ENCODE peak calls at places on chromosomes 5 and 9, in four cellular contexts. Z is small intestine; E is body of pancreas; U is CD8-positive, alpha-beta memory T cell. H is an unnamed sample. For H3K4me1, the result is how much of the 10 kb centered on the place peaks cover.

GRCh38 chr5:133265720-133266575 is 214.1 kb downstream of the HSPA4 start:
- DNase-seq in Z (no peak), E (no peak), U (no peak), H (no peak)

GRCh38 chr9:17293685-17294084 is 158.8 kb downstream of the CNTLN start:
- DNase-seq in Z (no peak), E (no peak), U (no peak), H (no peak)

GRCh38 chr5:144369001-144369400 is 198.3 kb downstream of the KCTD16 start:
- DNase-seq in Z (peak), E (peak), U (no peak), H (no peak)

GRCh38 chr9:122206118-122207046 is 22.4 kb downstream of the LHX6 start:
- DNase-seq in Z (no peak), E (no peak), U (no peak), H (no peak)

GRCh38 chr5:154478752-154479159 is 729 bp upstream of the HAND1 start:
- DNase-seq in Z (no peak), E (no peak), U (no peak), H (no peak)

GRCh38 chr5:104177651-104178050 is 615.1 kb upstream of the NUDT12 start:
- DNase-seq in Z (no peak), E (no peak), U (no peak), H (no peak)

GRCh38 chr9:129197978-129198736 is 20.1 kb upstream of the IER5L start:
- DNase-seq in Z (no peak), E (no peak), U (no peak), H (no peak)

GRCh38 chr9:107739601-107740082 is 250.1 kb upstream of the KLF4 start:
- DNase-seq in Z (no peak), E (no peak), U (no peak), H (no peak)

GRCh38 chr9:137130176-137130755 is 8.7 kb upstream of the GRIN1 start:
- DNase-seq in Z (no peak), E (no peak), U (no peak), H (peak)

GRCh38 chr5:136201870-136202269 is 8.9 kb upstream of the SMIM32 start:
- DNase-seq in Z (no peak), E (no peak), U (no peak), H (no peak)

GRCh38 chr5:74446673-74447337 is 193.7 kb downstream of the ENC1 start:
- DNase-seq in Z (no peak), E (peak), U (no peak), H (peak)

GRCh38 chr5:9955586-9955985 is 294.1 kb downstream of the ATPSCKMT start:
- DNase-seq in Z (no peak), E (no peak), U (no peak), H (no peak)

GRCh38 chr5:173201636-173202265 is 33.3 kb downstream of the NKX2-5 start:
- DNase-seq in Z (no peak), E (no peak), U (no peak), H (peak)

GRCh38 chr5:117621921-117622320 is 1047.3 kb upstream of the SEMA6A start:
- DNase-seq in Z (no peak), E (no peak), U (no peak), H (no peak)

GRCh38 chr5:119059740-119060255 is 11.1 kb upstream of the DMXL1 start:
- DNase-seq in Z (no peak), E (no peak), U (no peak), H (no peak)

GRCh38 chr9:126705767-126706697 is 92.3 kb downstream of the LMX1B start:
- DNase-seq in Z (peak), E (peak), U (peak), H (peak)

GRCh38 chr5:79025054-79025465 is 40.0 kb upstream of the ARSB start:
- DNase-seq in Z (peak), E (peak), U (peak), H (peak)

GRCh38 chr9:120710110-120710981 is 3.9 kb downstream of the MEGF9 start:
- DNase-seq in Z (peak), E (peak), U (peak), H (no peak)

GRCh38 chr9:123395276-123396006 is 39.4 kb downstream of the CRB2 start:
- DNase-seq in Z (no peak), E (no peak), U (no peak), H (no peak)

GRCh38 chr9:134272302-134273023 is 53.8 kb upstream of the RXRA start:
- DNase-seq in Z (no peak), E (no peak), U (no peak), H (no peak)

GRCh38 chr9:134273647-134274046 is 52.6 kb upstream of the RXRA start:
- DNase-seq in Z (no peak), E (no peak), U (no peak), H (no peak)

GRCh38 chr9:134268308-134268724 is 57.9 kb upstream of the RXRA start:
- DNase-seq in Z (no peak), E (no peak), U (no peak), H (no peak)

GRCh38 chr9:134275379-134275778 is 50.9 kb upstream of the RXRA start:
- DNase-seq in Z (no peak), E (no peak), U (no peak), H (no peak)

DNA sequence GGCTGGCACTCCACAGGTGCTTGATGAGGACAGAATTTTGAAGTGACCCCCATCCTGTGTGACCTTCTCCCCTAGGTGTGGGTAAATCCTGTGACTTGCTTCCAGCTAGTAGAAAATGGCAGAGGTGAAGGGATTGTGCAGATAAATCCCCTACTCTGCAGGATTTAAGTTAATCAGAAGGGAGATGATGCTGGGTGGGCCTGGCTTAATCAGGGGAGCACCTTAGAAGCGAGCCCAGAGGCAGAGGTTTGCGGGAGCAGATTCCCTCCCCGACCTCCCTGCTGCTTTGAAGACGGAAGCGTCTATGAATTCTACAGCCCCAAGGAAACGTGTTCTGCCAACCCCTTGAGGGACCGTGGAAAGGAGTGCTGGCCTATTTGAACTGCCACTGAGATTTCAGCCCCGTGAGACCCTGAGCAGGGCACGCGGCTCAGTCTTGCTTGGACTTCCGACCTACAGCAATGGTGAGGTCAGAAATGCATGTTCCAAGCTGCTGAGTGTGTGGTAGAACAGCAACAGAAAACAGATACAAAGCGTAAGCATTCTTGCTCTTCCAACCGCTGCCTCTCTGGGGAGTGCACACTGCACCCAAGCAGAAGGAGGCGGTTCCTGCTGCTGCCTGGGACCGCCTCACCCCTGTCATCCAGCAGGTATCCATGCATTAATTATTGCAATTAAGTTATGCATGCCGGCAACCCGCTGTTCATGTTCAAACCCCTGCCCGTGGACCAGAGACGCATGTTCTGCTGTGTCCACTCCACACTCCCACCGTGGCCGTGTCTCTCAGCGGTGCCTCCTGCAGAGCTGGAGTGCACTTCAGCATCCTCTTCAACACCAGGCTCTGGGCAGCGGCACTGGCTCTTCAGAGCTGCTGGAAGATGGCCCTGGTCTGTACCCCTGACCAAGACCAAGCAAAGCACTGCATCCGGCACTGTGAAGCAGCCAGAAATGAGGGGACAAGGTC is 54.6 kb upstream of the RXRA start:
- DNase-seq in Z (no peak), E (no peak), U (no peak), H (no peak)
- H3K27ac ChIP-seq in Z (no peak), E (no peak), U (no peak), H (no peak)

GRCh38 chr9:86324308-86324707 is 29.9 kb downstream of the TUT7 start:
- DNase-seq in Z (no peak), E (no peak), U (no peak), H (no peak)
- H3K4me1 ChIP-seq in Z (under half), E (under half), U (under half), H (under half)

GRCh38 chr9:34991833-34992375 is 2.4 kb downstream of the DNAJB5 start:
- DNase-seq in Z (no peak), E (no peak), U (no peak), H (peak)

GRCh38 chr9:34993502-34994428 is 4.2 kb downstream of the DNAJB5 start:
- DNase-seq in Z (no peak), E (peak), U (no peak), H (peak)

GRCh38 chr9:34990908-34991832 is 1.6 kb downstream of the DNAJB5 start:
- DNase-seq in Z (no peak), E (no peak), U (no peak), H (no peak)

GRCh38 chr9:34994429-34995287 is 5.1 kb downstream of the DNAJB5 start:
- DNase-seq in Z (peak), E (peak), U (no peak), H (peak)

GRCh38 chr9:34992376-34992951 is 2.9 kb downstream of the DNAJB5 start:
- DNase-seq in Z (no peak), E (no peak), U (no peak), H (no peak)
- H3K27ac ChIP-seq in Z (no peak), E (peak), U (no peak), H (peak)

GRCh38 chr5:69517763-69518212 is 25.2 kb downstream of the OCLN start:
- DNase-seq in Z (peak), E (no peak), U (no peak), H (peak)

GRCh38 chr5:69522035-69522434 is 29.4 kb downstream of the OCLN start:
- DNase-seq in Z (no peak), E (no peak), U (no peak), H (no peak)

DNA sequence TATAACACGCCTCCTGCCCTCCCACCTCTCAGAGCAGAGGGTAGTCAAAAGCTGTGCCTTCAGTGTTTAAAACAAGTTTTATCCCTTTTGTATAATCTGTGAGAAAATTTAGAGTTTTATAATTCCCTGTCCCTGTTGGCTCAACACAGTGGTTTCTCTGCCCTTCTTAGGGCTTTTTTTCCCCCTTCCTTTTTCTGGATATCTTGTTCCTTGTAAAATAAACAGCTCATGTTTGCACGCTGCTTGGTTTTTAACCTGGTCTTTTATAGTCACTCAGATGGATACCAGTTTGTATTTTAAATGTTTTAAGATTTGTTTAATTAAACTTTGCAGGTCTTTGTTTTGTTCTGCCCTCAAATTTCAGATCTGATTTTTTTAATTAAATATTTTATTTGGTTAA is 26.7 kb downstream of the OCLN start:
- DNase-seq in Z (no peak), E (no peak), U (no peak), H (no peak)
- H3K4me1 ChIP-seq in Z (under half), E (half or more), U (under half), H (under half)

GRCh38 chr5:63603996-63604395 is 358.2 kb downstream of the HTR1A start:
- DNase-seq in Z (no peak), E (no peak), U (no peak), H (no peak)
- H3K27ac ChIP-seq in Z (no peak), E (no peak), U (no peak), H (no peak)

GRCh38 chr5:140219068-140219971 is 44.3 kb downstream of the CYSTM1 start:
- DNase-seq in Z (peak), E (peak), U (no peak), H (peak)
- H3K4me1 ChIP-seq in Z (under half), E (half or more), U (under half), H (half or more)

H was measured in cardiac muscle cell.